ENCODE peak calls at places on chromosomes 13 and 19, in ten cellular contexts. One of them, this sample, is unnamed.

GRCh38 chr13:111064661-111065060 is 50.4 kb upstream of the ARHGEF7 start:
- DNase-seq in stimulated activated CD8-positive, alpha-beta memory T cell treated with anti-CD3 and anti-CD28 coated beads, Interleukin-15, amount 100 ng/mL, for 48 hours: no peak
- DNase-seq in GM18507: no peak
- DNase-seq in mucosa of gallbladder: no peak
- DNase-seq in heart left ventricle: no peak
- DNase-seq in aorta: no peak
- DNase-seq in epithelial cell of esophagus: no peak
- DNase-seq in AG08396: no peak
- DNase-seq in posterior cingulate gyrus: no peak
- DNase-seq in SK-MEL-5: no peak
- DNase-seq in this sample: no peak

GRCh38 chr13:51560336-51560735 is 23.9 kb upstream of the WDFY2 start:
- DNase-seq in stimulated activated CD8-positive, alpha-beta memory T cell treated with anti-CD3 and anti-CD28 coated beads, Interleukin-15, amount 100 ng/mL, for 48 hours: no peak
- DNase-seq in GM18507: no peak
- DNase-seq in mucosa of gallbladder: no peak
- DNase-seq in heart left ventricle: no peak
- DNase-seq in aorta: no peak
- DNase-seq in epithelial cell of esophagus: no peak
- DNase-seq in AG08396: no peak
- DNase-seq in posterior cingulate gyrus: no peak
- DNase-seq in SK-MEL-5: no peak
- DNase-seq in this sample: no peak

GRCh38 chr19:33375156-33375744 is 1.7 kb downstream of the CEBPG start:
- DNase-seq in stimulated activated CD8-positive, alpha-beta memory T cell treated with anti-CD3 and anti-CD28 coated beads, Interleukin-15, amount 100 ng/mL, for 48 hours: no peak
- DNase-seq in GM18507: no peak
- DNase-seq in mucosa of gallbladder: no peak
- DNase-seq in heart left ventricle: no peak
- DNase-seq in aorta: no peak
- DNase-seq in epithelial cell of esophagus: no peak
- DNase-seq in AG08396: no peak
- DNase-seq in posterior cingulate gyrus: no peak
- DNase-seq in SK-MEL-5: no peak
- DNase-seq in this sample: no peak

GRCh38 chr13:101305981-101306411 is 110.3 kb downstream of the NALCN start:
- DNase-seq in stimulated activated CD8-positive, alpha-beta memory T cell treated with anti-CD3 and anti-CD28 coated beads, Interleukin-15, amount 100 ng/mL, for 48 hours: no peak
- DNase-seq in GM18507: no peak
- DNase-seq in mucosa of gallbladder: no peak
- DNase-seq in heart left ventricle: no peak
- DNase-seq in aorta: no peak
- DNase-seq in epithelial cell of esophagus: no peak
- DNase-seq in AG08396: no peak
- DNase-seq in posterior cingulate gyrus: no peak
- DNase-seq in SK-MEL-5: peak
- DNase-seq in this sample: no peak

GRCh38 chr19:5627395-5627904 is 4.6 kb downstream of the SAFB start:
- DNase-seq in stimulated activated CD8-positive, alpha-beta memory T cell treated with anti-CD3 and anti-CD28 coated beads, Interleukin-15, amount 100 ng/mL, for 48 hours: no peak
- DNase-seq in GM18507: no peak
- DNase-seq in mucosa of gallbladder: peak
- DNase-seq in heart left ventricle: peak
- DNase-seq in aorta: peak
- DNase-seq in epithelial cell of esophagus: no peak
- DNase-seq in AG08396: peak
- DNase-seq in posterior cingulate gyrus: no peak
- DNase-seq in SK-MEL-5: peak
- DNase-seq in this sample: no peak

GRCh38 chr19:36072081-36072480 is 17.4 kb downstream of the WDR62 start:
- DNase-seq in stimulated activated CD8-positive, alpha-beta memory T cell treated with anti-CD3 and anti-CD28 coated beads, Interleukin-15, amount 100 ng/mL, for 48 hours: no peak
- DNase-seq in GM18507: no peak
- DNase-seq in mucosa of gallbladder: no peak
- DNase-seq in heart left ventricle: no peak
- DNase-seq in aorta: no peak
- DNase-seq in epithelial cell of esophagus: no peak
- DNase-seq in AG08396: no peak
- DNase-seq in posterior cingulate gyrus: no peak
- DNase-seq in SK-MEL-5: no peak
- DNase-seq in this sample: no peak

GRCh38 chr13:94329754-94330551 is 149.5 kb downstream of the DCT start:
- DNase-seq in stimulated activated CD8-positive, alpha-beta memory T cell treated with anti-CD3 and anti-CD28 coated beads, Interleukin-15, amount 100 ng/mL, for 48 hours: no peak
- DNase-seq in GM18507: no peak
- DNase-seq in mucosa of gallbladder: no peak
- DNase-seq in heart left ventricle: peak
- DNase-seq in aorta: no peak
- DNase-seq in epithelial cell of esophagus: peak
- DNase-seq in AG08396: peak
- DNase-seq in posterior cingulate gyrus: no peak
- DNase-seq in SK-MEL-5: no peak
- DNase-seq in this sample: peak

GRCh38 chr19:42362342-42362741 is 27.8 kb downstream of the CNFN start:
- DNase-seq in stimulated activated CD8-positive, alpha-beta memory T cell treated with anti-CD3 and anti-CD28 coated beads, Interleukin-15, amount 100 ng/mL, for 48 hours: no peak
- DNase-seq in GM18507: no peak
- DNase-seq in mucosa of gallbladder: no peak
- DNase-seq in heart left ventricle: no peak
- DNase-seq in aorta: no peak
- DNase-seq in epithelial cell of esophagus: no peak
- DNase-seq in AG08396: no peak
- DNase-seq in posterior cingulate gyrus: no peak
- DNase-seq in SK-MEL-5: no peak
- DNase-seq in this sample: no peak

GRCh38 chr13:83753912-83754624 is 128.2 kb downstream of the SLITRK1 start:
- DNase-seq in stimulated activated CD8-positive, alpha-beta memory T cell treated with anti-CD3 and anti-CD28 coated beads, Interleukin-15, amount 100 ng/mL, for 48 hours: no peak
- DNase-seq in GM18507: no peak
- DNase-seq in mucosa of gallbladder: no peak
- DNase-seq in heart left ventricle: no peak
- DNase-seq in aorta: no peak
- DNase-seq in epithelial cell of esophagus: peak
- DNase-seq in AG08396: no peak
- DNase-seq in posterior cingulate gyrus: no peak
- DNase-seq in SK-MEL-5: no peak
- DNase-seq in this sample: no peak

GRCh38 chr19:21474671-21475181 is 30.7 kb upstream of the ZNF429 start:
- DNase-seq in stimulated activated CD8-positive, alpha-beta memory T cell treated with anti-CD3 and anti-CD28 coated beads, Interleukin-15, amount 100 ng/mL, for 48 hours: peak
- DNase-seq in GM18507: no peak
- DNase-seq in mucosa of gallbladder: peak
- DNase-seq in heart left ventricle: peak
- DNase-seq in aorta: peak
- DNase-seq in epithelial cell of esophagus: peak
- DNase-seq in AG08396: peak
- DNase-seq in posterior cingulate gyrus: peak
- DNase-seq in SK-MEL-5: no peak
- DNase-seq in this sample: peak

GRCh38 chr13:23825179-23825578 is 64.0 kb downstream of the MIPEP start:
- DNase-seq in stimulated activated CD8-positive, alpha-beta memory T cell treated with anti-CD3 and anti-CD28 coated beads, Interleukin-15, amount 100 ng/mL, for 48 hours: no peak
- DNase-seq in GM18507: no peak
- DNase-seq in mucosa of gallbladder: no peak
- DNase-seq in heart left ventricle: no peak
- DNase-seq in aorta: no peak
- DNase-seq in epithelial cell of esophagus: no peak
- DNase-seq in AG08396: no peak
- DNase-seq in posterior cingulate gyrus: no peak
- DNase-seq in SK-MEL-5: no peak
- DNase-seq in this sample: no peak

GRCh38 chr13:50910483-50910805 is 853 bp downstream of the RNASEH2B start:
- DNase-seq in stimulated activated CD8-positive, alpha-beta memory T cell treated with anti-CD3 and anti-CD28 coated beads, Interleukin-15, amount 100 ng/mL, for 48 hours: no peak
- DNase-seq in GM18507: no peak
- DNase-seq in mucosa of gallbladder: no peak
- DNase-seq in heart left ventricle: peak
- DNase-seq in aorta: peak
- DNase-seq in epithelial cell of esophagus: peak
- DNase-seq in AG08396: peak
- DNase-seq in posterior cingulate gyrus: peak
- DNase-seq in SK-MEL-5: peak
- DNase-seq in this sample: no peak

GRCh38 chr13:93290503-93290902 is 63.9 kb downstream of the GPC6 start:
- DNase-seq in stimulated activated CD8-positive, alpha-beta memory T cell treated with anti-CD3 and anti-CD28 coated beads, Interleukin-15, amount 100 ng/mL, for 48 hours: no peak
- DNase-seq in GM18507: no peak
- DNase-seq in mucosa of gallbladder: no peak
- DNase-seq in heart left ventricle: no peak
- DNase-seq in aorta: no peak
- DNase-seq in epithelial cell of esophagus: no peak
- DNase-seq in AG08396: no peak
- DNase-seq in posterior cingulate gyrus: no peak
- DNase-seq in SK-MEL-5: no peak
- DNase-seq in this sample: no peak

GRCh38 chr19:38044267-38045111 is 137.5 kb downstream of the SIPA1L3 start:
- DNase-seq in stimulated activated CD8-positive, alpha-beta memory T cell treated with anti-CD3 and anti-CD28 coated beads, Interleukin-15, amount 100 ng/mL, for 48 hours: no peak
- DNase-seq in GM18507: no peak
- DNase-seq in mucosa of gallbladder: no peak
- DNase-seq in heart left ventricle: no peak
- DNase-seq in aorta: no peak
- DNase-seq in epithelial cell of esophagus: peak
- DNase-seq in AG08396: peak
- DNase-seq in posterior cingulate gyrus: no peak
- DNase-seq in SK-MEL-5: no peak
- DNase-seq in this sample: no peak

GRCh38 chr19:7602935-7603497 is 7.4 kb downstream of the CAMSAP3 start:
- DNase-seq in stimulated activated CD8-positive, alpha-beta memory T cell treated with anti-CD3 and anti-CD28 coated beads, Interleukin-15, amount 100 ng/mL, for 48 hours: no peak
- DNase-seq in GM18507: no peak
- DNase-seq in mucosa of gallbladder: no peak
- DNase-seq in heart left ventricle: no peak
- DNase-seq in aorta: no peak
- DNase-seq in epithelial cell of esophagus: no peak
- DNase-seq in AG08396: no peak
- DNase-seq in posterior cingulate gyrus: no peak
- DNase-seq in SK-MEL-5: no peak
- DNase-seq in this sample: no peak

GRCh38 chr19:51010066-51010795 is 8.8 kb upstream of the KLK8 start:
- DNase-seq in stimulated activated CD8-positive, alpha-beta memory T cell treated with anti-CD3 and anti-CD28 coated beads, Interleukin-15, amount 100 ng/mL, for 48 hours: no peak
- DNase-seq in GM18507: no peak
- DNase-seq in mucosa of gallbladder: no peak
- DNase-seq in heart left ventricle: no peak
- DNase-seq in aorta: no peak
- DNase-seq in epithelial cell of esophagus: peak
- DNase-seq in AG08396: no peak
- DNase-seq in posterior cingulate gyrus: no peak
- DNase-seq in SK-MEL-5: no peak
- DNase-seq in this sample: no peak

GRCh38 chr13:51330741-51331140 is 8.8 kb upstream of the SERPINE3 start:
- DNase-seq in stimulated activated CD8-positive, alpha-beta memory T cell treated with anti-CD3 and anti-CD28 coated beads, Interleukin-15, amount 100 ng/mL, for 48 hours: no peak
- DNase-seq in GM18507: no peak
- DNase-seq in mucosa of gallbladder: no peak
- DNase-seq in heart left ventricle: no peak
- DNase-seq in aorta: no peak
- DNase-seq in epithelial cell of esophagus: no peak
- DNase-seq in AG08396: peak
- DNase-seq in posterior cingulate gyrus: no peak
- DNase-seq in SK-MEL-5: peak
- DNase-seq in this sample: no peak

GRCh38 chr13:47216176-47216822 is 319.4 kb upstream of the HTR2A start:
- DNase-seq in stimulated activated CD8-positive, alpha-beta memory T cell treated with anti-CD3 and anti-CD28 coated beads, Interleukin-15, amount 100 ng/mL, for 48 hours: no peak
- DNase-seq in GM18507: no peak
- DNase-seq in mucosa of gallbladder: no peak
- DNase-seq in heart left ventricle: no peak
- DNase-seq in aorta: no peak
- DNase-seq in epithelial cell of esophagus: peak
- DNase-seq in AG08396: no peak
- DNase-seq in posterior cingulate gyrus: no peak
- DNase-seq in SK-MEL-5: peak
- DNase-seq in this sample: no peak

GRCh38 chr13:102440259-102440936 is 38.5 kb upstream of the FGF14 start:
- DNase-seq in stimulated activated CD8-positive, alpha-beta memory T cell treated with anti-CD3 and anti-CD28 coated beads, Interleukin-15, amount 100 ng/mL, for 48 hours: no peak
- DNase-seq in GM18507: no peak
- DNase-seq in mucosa of gallbladder: peak
- DNase-seq in heart left ventricle: no peak
- DNase-seq in aorta: no peak
- DNase-seq in epithelial cell of esophagus: peak
- DNase-seq in AG08396: no peak
- DNase-seq in posterior cingulate gyrus: no peak
- DNase-seq in SK-MEL-5: no peak
- DNase-seq in this sample: no peak

GRCh38 chr13:40063278-40063698 is 407.8 kb downstream of the COG6 start:
- DNase-seq in stimulated activated CD8-positive, alpha-beta memory T cell treated with anti-CD3 and anti-CD28 coated beads, Interleukin-15, amount 100 ng/mL, for 48 hours: no peak
- DNase-seq in GM18507: no peak
- DNase-seq in mucosa of gallbladder: no peak
- DNase-seq in heart left ventricle: no peak
- DNase-seq in aorta: no peak
- DNase-seq in epithelial cell of esophagus: no peak
- DNase-seq in AG08396: no peak
- DNase-seq in posterior cingulate gyrus: no peak
- DNase-seq in SK-MEL-5: no peak
- DNase-seq in this sample: peak

GRCh38 chr13:36685912-36686311 is 12.1 kb downstream of the SERTM1 start:
- DNase-seq in stimulated activated CD8-positive, alpha-beta memory T cell treated with anti-CD3 and anti-CD28 coated beads, Interleukin-15, amount 100 ng/mL, for 48 hours: no peak
- DNase-seq in GM18507: no peak
- DNase-seq in mucosa of gallbladder: no peak
- DNase-seq in heart left ventricle: no peak
- DNase-seq in aorta: peak
- DNase-seq in epithelial cell of esophagus: peak
- DNase-seq in AG08396: no peak
- DNase-seq in posterior cingulate gyrus: no peak
- DNase-seq in SK-MEL-5: no peak
- DNase-seq in this sample: peak

GRCh38 chr19:31290926-31291590 is 58.2 kb downstream of the TSHZ3 start:
- DNase-seq in stimulated activated CD8-positive, alpha-beta memory T cell treated with anti-CD3 and anti-CD28 coated beads, Interleukin-15, amount 100 ng/mL, for 48 hours: no peak
- DNase-seq in GM18507: no peak
- DNase-seq in mucosa of gallbladder: no peak
- DNase-seq in heart left ventricle: no peak
- DNase-seq in aorta: no peak
- DNase-seq in epithelial cell of esophagus: no peak
- DNase-seq in AG08396: no peak
- DNase-seq in posterior cingulate gyrus: peak
- DNase-seq in SK-MEL-5: peak
- DNase-seq in this sample: no peak